ENCODE peak calls at places on chromosome 1, in seven cellular contexts. E is iris pigment epithelial cell, R is GM13977, D is NCI-H2029 treated with DMSO at 0.1 percent for 48 hours, C is AG04449, P is amniotic stem cell, L is nucleus accumbens. X is an unnamed sample.

GRCh38 chr1:211579434-211580302 is 707 bp upstream of the SLC30A1 start:
- DNase-seq in R (no peak), E (no peak), D (peak), L (peak), C (no peak), P (no peak), X (no peak)

GRCh38 chr1:109395602-109396512 is 1.9 kb downstream of the SORT1 start:
- DNase-seq in P (no peak), E (peak), R (no peak), L (no peak), D (no peak), C (no peak), X (no peak)

GRCh38 chr1:86846166-86846647 is 67.7 kb downstream of the SELENOF start:
- DNase-seq in L (no peak), P (no peak), E (peak), D (no peak), R (no peak), C (peak), X (no peak)

GRCh38 chr1:21326861-21327344 is 36.6 kb upstream of the ECE1 start:
- DNase-seq in C (no peak), P (no peak), L (no peak), D (no peak), R (no peak), E (no peak), X (no peak)

GRCh38 chr1:111660204-111661150 is 40.9 kb downstream of the RAP1A start:
- DNase-seq in E (no peak), C (no peak), P (no peak), D (no peak), R (no peak), L (no peak), X (no peak)

GRCh38 chr1:211985556-211986264 is 49.6 kb downstream of the INTS7 start:
- DNase-seq in D (no peak), R (peak), L (no peak), E (no peak), P (no peak), C (no peak), X (no peak)

GRCh38 chr1:5887436-5888290 is 104.6 kb downstream of the NPHP4 start:
- DNase-seq in D (no peak), E (no peak), P (no peak), C (no peak), L (no peak), R (no peak), X (peak)

GRCh38 chr1:75334876-75335275 is 200.7 kb downstream of the LHX8 start:
- DNase-seq in E (peak), R (no peak), C (no peak), P (no peak), D (no peak), L (no peak), X (no peak)

X was measured in right lobe of liver.